ENCODE peak calls at places on chromosomes 12 and 14, in ten cellular contexts. E is GM20000, Q is esophagus muscularis mucosa, B is activated B cell treated with CpG ODN at 0.5 μM for 24 hours, H is psoas muscle, I is posterior cingulate gyrus, Z is foreskin fibroblast, N is AG09319, P is Panc1, W is Caki2. R is an unnamed sample.

GRCh38 chr12:57477710-57478681 is 1.7 kb downstream of the ARHGAP9 start:
- DNase-seq in Z (no peak), E (peak), Q (no peak), I (no peak), W (no peak), P (no peak), H (no peak), N (no peak), B (peak), R (no peak)

GRCh38 chr12:9331218-9331626 is 123.0 kb upstream of the PZP start:
- DNase-seq in H (peak), W (no peak), I (peak), P (peak), Z (peak), B (peak), N (peak), E (peak), Q (no peak), R (peak)

GRCh38 chr14:93984987-93985410 is 8.6 kb upstream of the ASB2 start:
- DNase-seq in Z (peak), Q (no peak), N (peak), P (no peak), I (peak), B (no peak), W (peak), H (peak), E (no peak), R (peak)

GRCh38 chr12:66159088-66159487 is 10.7 kb downstream of the TMBIM4 start:
- DNase-seq in N (no peak), B (no peak), I (no peak), Z (no peak), W (no peak), H (no peak), P (no peak), E (no peak), Q (no peak), R (no peak)

GRCh38 chr12:29731556-29731955 is 52.2 kb downstream of the TMTC1 start:
- DNase-seq in I (no peak), B (no peak), W (no peak), H (no peak), Z (no peak), Q (no peak), N (no peak), E (no peak), P (no peak), R (no peak)

GRCh38 chr12:25384954-25385216 is 134.2 kb upstream of the KRAS start:
- DNase-seq in H (no peak), B (no peak), Z (no peak), N (no peak), E (no peak), I (no peak), P (no peak), W (no peak), Q (no peak), R (no peak)

GRCh38 chr12:79083181-79083580 is 218.6 kb downstream of the SYT1 start:
- DNase-seq in P (no peak), Z (no peak), W (peak), I (no peak), N (no peak), E (no peak), B (no peak), H (no peak), Q (no peak), R (peak)

GRCh38 chr12:106889950-106890626 is 65.6 kb upstream of the TMEM263 start:
- DNase-seq in H (no peak), Z (no peak), I (no peak), N (no peak), W (no peak), Q (no peak), P (no peak), E (no peak), B (no peak), R (no peak)

GRCh38 chr12:32877670-32878459 is 18.7 kb downstream of the PKP2 start:
- DNase-seq in N (no peak), Z (no peak), H (peak), W (no peak), E (no peak), B (no peak), Q (no peak), P (no peak), I (peak), R (peak)

GRCh38 chr14:51582437-51582836 is 69.3 kb upstream of the FRMD6 start:
- DNase-seq in Z (no peak), H (no peak), P (no peak), N (no peak), W (no peak), Q (no peak), E (no peak), B (no peak), I (no peak), R (no peak)

GRCh38 chr12:61188801-61189595 is 1071.2 kb upstream of the USP15 start:
- DNase-seq in N (no peak), Z (no peak), E (no peak), I (peak), H (no peak), Q (no peak), B (no peak), W (no peak), P (no peak), R (no peak)

GRCh38 chr12:47770086-47770726 is 2.8 kb upstream of the SLC48A1 start:
- DNase-seq in W (no peak), P (no peak), H (no peak), E (no peak), Z (no peak), B (no peak), N (no peak), Q (no peak), I (no peak), R (no peak)

GRCh38 chr14:66539034-66539433 is 31.1 kb downstream of the GPHN start:
- DNase-seq in I (no peak), P (no peak), W (no peak), E (no peak), Z (no peak), H (no peak), B (no peak), N (no peak), Q (no peak), R (peak)

GRCh38 chr14:79514700-79515099 is 696.6 kb downstream of the DIO2 start:
- DNase-seq in W (peak), N (no peak), H (no peak), B (no peak), Q (no peak), P (no peak), E (no peak), Z (no peak), I (no peak), R (peak)

GRCh38 chr14:56282179-56282578 is 164.0 kb downstream of the PELI2 start:
- DNase-seq in Z (no peak), N (no peak), W (no peak), E (no peak), P (no peak), H (no peak), I (no peak), Q (no peak), B (no peak), R (no peak)

GRCh38 chr14:64400829-64401459 is 12.8 kb downstream of the MTHFD1 start:
- DNase-seq in Z (no peak), Q (no peak), B (no peak), N (no peak), W (no peak), H (no peak), P (no peak), E (no peak), I (no peak), R (no peak)

GRCh38 chr14:101960225-101960624 is 4.1 kb upstream of the DYNC1H1 start:
- DNase-seq in H (no peak), P (no peak), I (no peak), Q (no peak), Z (no peak), E (no peak), W (peak), B (no peak), N (no peak), R (peak)

GRCh38 chr14:101839236-101839635 is 77.7 kb downstream of the PPP2R5C start:
- DNase-seq in B (no peak), Z (no peak), N (no peak), I (no peak), E (no peak), Q (no peak), H (no peak), W (no peak), P (no peak), R (no peak)

GRCh38 chr12:12488296-12488695 is 74.4 kb downstream of the DUSP16 start:
- DNase-seq in I (no peak), H (no peak), N (no peak), Q (no peak), B (no peak), Z (no peak), E (no peak), P (no peak), W (no peak), R (no peak)

GRCh38 chr12:32039917-32040575 is 66.6 kb upstream of the BICD1 start:
- DNase-seq in H (no peak), I (no peak), Q (no peak), E (no peak), P (no peak), N (no peak), Z (no peak), W (no peak), B (no peak), R (peak)

GRCh38 chr12:127389923-127390322 is 877.0 kb upstream of the TMEM132C start:
- DNase-seq in H (no peak), W (peak), Q (no peak), B (no peak), E (no peak), I (no peak), N (peak), P (no peak), Z (peak), R (peak)

GRCh38 chr14:35807131-35807961 is 1.7 kb downstream of the RALGAPA1 start:
- DNase-seq in W (no peak), Q (no peak), H (no peak), N (no peak), B (no peak), Z (no peak), P (no peak), I (no peak), E (no peak), R (no peak)

GRCh38 chr12:124867389-124867930 is 3.8 kb upstream of the SCARB1 start:
- DNase-seq in Z (peak), P (no peak), Q (no peak), I (no peak), H (no peak), E (no peak), B (no peak), W (peak), N (peak), R (no peak)

GRCh38 chr14:79734151-79734550 is 477.2 kb downstream of the DIO2 start:
- DNase-seq in N (no peak), H (no peak), I (no peak), Q (no peak), B (no peak), Z (no peak), E (no peak), W (no peak), P (no peak), R (no peak)

GRCh38 chr12:53492188-53492587 is 7.1 kb downstream of the MAP3K12 start:
- DNase-seq in N (no peak), P (no peak), H (no peak), Z (no peak), B (no peak), I (no peak), E (no peak), W (no peak), Q (no peak), R (peak)

GRCh38 chr14:96162741-96163140 is 41.9 kb upstream of the BDKRB2 start:
- DNase-seq in W (no peak), H (no peak), P (no peak), B (no peak), Z (no peak), I (no peak), N (no peak), Q (no peak), E (no peak), R (no peak)

GRCh38 chr12:18684430-18684829 is 53.4 kb downstream of the PLCZ1 start:
- DNase-seq in N (no peak), H (no peak), Z (no peak), P (no peak), Q (no peak), W (no peak), I (no peak), E (no peak), B (no peak), R (no peak)

GRCh38 chr12:1655225-1655788 is 26.3 kb downstream of the WNT5B start:
- DNase-seq in H (no peak), B (no peak), W (no peak), E (peak), Q (no peak), N (no peak), I (no peak), Z (no peak), P (no peak), R (no peak)

GRCh38 chr12:9039397-9039977 is 50.1 kb downstream of the KLRG1 start:
- DNase-seq in Q (no peak), N (peak), W (peak), E (peak), B (no peak), I (no peak), P (peak), H (no peak), Z (peak), R (peak)

GRCh38 chr12:15001733-15002471 is 29.1 kb downstream of the PDE6H start:
- DNase-seq in N (no peak), W (no peak), I (peak), E (no peak), P (no peak), Q (no peak), Z (no peak), H (peak), B (no peak), R (peak)

GRCh38 chr12:38905480-38906351 is at the start of gene CPNE8:
- DNase-seq in H (peak), P (peak), B (peak), Z (peak), W (peak), Q (peak), N (peak), E (peak), I (peak), R (peak)

GRCh38 chr14:35297677-35298076 is 5.5 kb downstream of the PSMA6 start:
- DNase-seq in B (no peak), E (no peak), N (no peak), Q (no peak), W (no peak), P (no peak), Z (no peak), H (no peak), I (no peak), R (no peak)

GRCh38 chr14:88327497-88327896 is 4.4 kb upstream of the KCNK10 start:
- DNase-seq in Q (no peak), W (no peak), N (no peak), H (no peak), P (no peak), Z (no peak), B (no peak), I (no peak), E (no peak), R (no peak)

GRCh38 chr12:131827961-131828534 is at the start of gene MMP17:
- DNase-seq in H (peak), E (peak), Q (no peak), Z (peak), N (peak), I (no peak), P (no peak), B (peak), W (peak), R (peak)

GRCh38 chr12:18998343-18999270 is 130.9 kb upstream of the PLEKHA5 start:
- DNase-seq in P (no peak), N (peak), B (no peak), Z (peak), Q (no peak), H (no peak), W (peak), I (no peak), E (no peak), R (no peak)

GRCh38 chr12:132124766-132125425 is 19.2 kb downstream of the DDX51 start:
- DNase-seq in I (no peak), W (no peak), P (no peak), E (no peak), B (no peak), Q (no peak), Z (no peak), N (no peak), H (no peak), R (no peak)

GRCh38 chr12:115324949-115325638 is 641.1 kb upstream of the TBX3 start:
- DNase-seq in N (no peak), H (no peak), B (no peak), I (no peak), W (no peak), P (no peak), Z (no peak), E (no peak), Q (no peak), R (no peak)

GRCh38 chr12:91877022-91877421 is 268.6 kb downstream of the BTG1 start:
- DNase-seq in H (no peak), N (no peak), Z (peak), I (peak), E (peak), Q (no peak), P (no peak), W (no peak), B (peak), R (peak)

GRCh38 chr12:52280796-52281560 is 6.5 kb downstream of the KRT86 start:
- DNase-seq in B (no peak), N (peak), H (peak), P (peak), I (no peak), E (no peak), Z (peak), W (peak), Q (no peak), R (no peak)